ENCODE peak calls at places on chromosomes 5 and 9, in seven cellular contexts. U, W, J, T, C, Z and D are unnamed samples.
A peak's percentile ranks its signal among the peaks of the same experiment; 100 is the strongest.

GRCh38 chr5:110727025-110727314 is 499 bp upstream of the TMEM232 start:
- DNase-seq in U (no peak), J (no peak), C (peak; percentile 15), W (no peak), Z (no peak), T (peak; percentile 19), D (peak; percentile 2)

GRCh38 chr5:180090769-180091546 is 19.4 kb upstream of the RNF130 start:
- DNase-seq in W (peak; percentile 40), T (peak; percentile 66), J (peak; percentile 16), Z (no peak), C (peak; percentile 17), U (peak; percentile 68), D (peak; percentile 14)

GRCh38 chr5:10493884-10494283 is 52.2 kb downstream of the ROPN1L start:
- DNase-seq in C (no peak), W (no peak), U (no peak), Z (no peak), J (no peak), T (no peak), D (no peak)

GRCh38 chr5:77981820-77982219 is 205.7 kb upstream of the TBCA start:
- DNase-seq in T (peak; percentile 20), W (no peak), U (no peak), J (no peak), C (no peak), Z (no peak), D (no peak)

GRCh38 chr5:176296-176823 is 14.9 kb upstream of the LRRC14B start:
- DNase-seq in J (no peak), Z (no peak), T (no peak), U (no peak), C (no peak), W (no peak), D (no peak)

GRCh38 chr9:69674112-69674511 is 1.9 kb upstream of the APBA1 start:
- DNase-seq in T (peak; percentile 42), W (no peak), Z (no peak), J (no peak), C (peak; percentile 14), U (no peak), D (no peak)

GRCh38 chr5:170923910-170924620 is 62.2 kb downstream of the RANBP17 start:
- DNase-seq in C (no peak), J (no peak), W (no peak), T (no peak), Z (no peak), U (no peak), D (no peak)

GRCh38 chr5:67998709-67999251 is 216.8 kb upstream of the PIK3R1 start:
- DNase-seq in U (no peak), C (peak; percentile 84), Z (no peak), J (peak; percentile 49), T (no peak), W (peak; percentile 91), D (peak; percentile 38)

GRCh38 chr5:154520861-154521453 is 42.9 kb upstream of the HAND1 start:
- DNase-seq in Z (no peak), U (peak; percentile 30), T (peak; percentile 72), J (no peak), C (no peak), W (peak; percentile 9), D (no peak)